ENCODE peak calls at places on chromosomes 1 and 21, in eight cellular contexts. M is heart left ventricle, T is HCT116, N is A549, O is suprapubic skin, Z is IMR-90, E is body of pancreas, D is stomach. G is an unnamed sample. For H3K4me1, the result is how much of the 10 kb centered on the place peaks cover.

GRCh38 chr1:9700340-9700739 is 48.8 kb downstream of the PIK3CD start:
- DNase-seq in M (no peak), T (peak), N (peak), O (no peak), Z (peak), E (no peak), D (no peak), G (no peak)

GRCh38 chr1:19511117-19511516 is 25.8 kb upstream of the CAPZB start:
- DNase-seq in M (no peak), T (no peak), N (no peak), O (no peak), Z (no peak), E (no peak), D (no peak), G (no peak)

GRCh38 chr1:235402457-235403200 is 35.4 kb downstream of the TBCE start:
- DNase-seq in M (no peak), T (no peak), N (peak), O (no peak), Z (no peak), E (no peak), D (no peak), G (no peak)

GRCh38 chr1:15355968-15356621 is 53.6 kb upstream of the EFHD2 start:
- DNase-seq in M (no peak), T (peak), N (peak), O (no peak), Z (peak), E (no peak), D (no peak), G (no peak)

GRCh38 chr1:39872698-39873097 is 10.6 kb downstream of the TRIT1 start:
- DNase-seq in M (no peak), T (no peak), N (no peak), O (no peak), Z (no peak), E (no peak), D (no peak), G (no peak)

GRCh38 chr1:100132566-100133477 is at the start of the genes SASS6 and TRMT13:
- DNase-seq in M (peak), T (peak), N (peak), O (peak), Z (peak), E (peak), D (peak), G (peak)

GRCh38 chr1:26182372-26182675 is 5.0 kb downstream of the CNKSR1 start:
- DNase-seq in M (no peak), T (no peak), N (no peak), O (no peak), Z (no peak), E (no peak), D (no peak), G (no peak)

GRCh38 chr1:168786476-168787330 is 57.7 kb upstream of the DPT start:
- DNase-seq in M (no peak), T (no peak), N (no peak), O (no peak), Z (no peak), E (no peak), D (no peak), G (no peak)

GRCh38 chr1:113094506-113094905 is 21.5 kb downstream of the LRIG2 start:
- DNase-seq in M (no peak), T (no peak), N (no peak), O (no peak), Z (peak), E (no peak), D (no peak), G (no peak)

GRCh38 chr1:52676249-52676903 is 21.8 kb downstream of the COA7 start:
- DNase-seq in M (peak), T (no peak), N (no peak), O (no peak), Z (no peak), E (peak), D (peak), G (peak)

DNA sequence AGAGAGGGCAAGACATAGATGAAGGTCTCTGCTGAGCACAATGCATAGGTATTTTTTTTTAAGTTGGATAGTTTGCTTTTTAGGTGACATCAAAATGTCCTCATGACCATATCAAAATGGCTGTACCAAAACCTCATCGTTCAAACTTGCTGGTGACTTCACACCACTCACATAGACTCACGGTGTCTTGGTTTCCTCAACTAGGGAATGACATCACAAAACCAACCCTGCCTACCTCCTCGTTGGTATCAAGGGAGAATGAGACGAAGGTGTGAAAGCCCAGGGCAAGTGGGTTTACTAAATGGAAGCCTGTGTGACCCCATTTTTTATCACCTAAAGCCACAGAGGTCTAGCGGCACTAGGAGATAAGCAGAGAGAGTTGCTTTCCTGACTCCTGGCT is 1.6 kb downstream of the PIGR start:
- DNase-seq in M (no peak), T (no peak), N (no peak), O (no peak), Z (no peak), E (no peak), D (no peak), G (no peak)
- H3K4me1 ChIP-seq in M (under half), T (under half), N (under half), O (under half), Z (under half), E (under half), D (under half), G (half or more)

DNA sequence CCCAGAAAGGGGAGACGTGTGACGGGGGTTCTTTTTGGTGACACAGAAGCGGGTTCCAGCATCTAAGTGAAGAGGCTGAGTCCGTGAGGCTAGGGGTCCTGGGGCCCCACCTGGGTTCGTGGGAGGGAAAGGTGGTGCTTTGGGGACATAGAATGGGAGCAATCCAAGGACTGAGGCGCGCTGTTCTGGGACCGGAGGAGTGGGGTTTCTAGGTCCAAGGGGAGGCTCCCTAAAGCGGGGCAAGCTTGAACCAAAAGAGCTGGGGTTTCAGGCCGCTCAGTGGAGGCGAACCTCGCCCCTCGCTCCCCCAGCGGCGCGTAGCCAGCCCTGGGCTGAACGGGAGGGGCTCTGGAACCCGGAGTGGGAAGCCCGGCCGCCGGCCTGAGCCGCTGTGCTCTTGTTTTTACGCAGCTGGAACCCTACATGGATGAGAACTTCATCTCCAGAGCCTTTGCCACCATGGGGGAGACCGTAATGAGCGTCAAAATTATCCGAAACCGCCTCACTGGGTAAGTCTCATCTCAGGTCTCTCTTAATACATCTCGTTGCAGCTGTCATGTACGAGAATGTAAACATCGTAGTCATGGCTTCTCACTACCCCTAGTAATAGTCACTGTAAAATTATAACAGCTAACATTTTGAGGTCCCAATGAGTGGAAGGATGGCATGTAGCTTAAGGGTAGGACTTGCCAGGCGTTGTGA is 495 bp downstream of the TRNAU1AP start:
- DNase-seq in M (peak), T (no peak), N (no peak), O (no peak), Z (peak), E (peak), D (peak), G (peak)
- TF ChIP-seq POLR2A in M (no peak), T (no peak), N (no peak), O (peak), Z (no peak), E (no peak), D (no peak), G (no peak)

GRCh38 chr1:207812778-207813512 is 61.1 kb downstream of the CD46 start:
- DNase-seq in M (no peak), T (no peak), N (no peak), O (no peak), Z (no peak), E (no peak), D (no peak), G (no peak)

GRCh38 chr1:207814469-207814868 is 62.6 kb downstream of the CD46 start:
- DNase-seq in M (no peak), T (no peak), N (no peak), O (no peak), Z (no peak), E (no peak), D (no peak), G (no peak)

GRCh38 chr1:207811920-207812720 is 60.3 kb downstream of the CD46 start:
- DNase-seq in M (peak), T (no peak), N (peak), O (no peak), Z (peak), E (peak), D (peak), G (no peak)

GRCh38 chr1:207813946-207814345 is 62.1 kb downstream of the CD46 start:
- DNase-seq in M (no peak), T (no peak), N (no peak), O (no peak), Z (no peak), E (peak), D (peak), G (no peak)

DNA sequence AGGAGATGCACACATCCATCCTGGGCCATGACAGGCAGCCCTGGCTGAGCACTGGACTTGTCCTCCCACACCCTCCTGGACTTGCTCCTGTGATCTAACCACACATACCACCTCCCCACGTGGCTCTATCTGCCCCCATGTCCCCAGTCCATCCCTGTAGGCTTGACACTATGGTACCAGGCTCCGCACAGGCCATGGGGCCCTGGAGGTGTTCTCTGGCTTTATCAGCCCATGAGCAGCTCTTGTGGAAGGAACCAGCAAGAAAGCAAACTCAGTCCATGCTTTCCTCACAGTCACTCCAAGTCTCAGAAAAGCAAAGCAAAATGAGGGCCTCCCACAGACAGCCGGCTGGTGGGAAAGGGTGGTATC is 61.6 kb downstream of the CD46 start:
- DNase-seq in M (no peak), T (no peak), N (no peak), O (no peak), Z (no peak), E (no peak), D (no peak), G (no peak)
- H3K4me1 ChIP-seq in M (half or more), T (under half), N (under half), O (half or more), Z (under half), E (half or more), D (half or more), G (half or more)

GRCh38 chr1:119631086-119631432 is 17.0 kb downstream of the ZNF697 start:
- DNase-seq in M (no peak), T (no peak), N (no peak), O (no peak), Z (no peak), E (no peak), D (no peak), G (no peak)

GRCh38 chr1:119632103-119632490 is 16.0 kb downstream of the ZNF697 start:
- DNase-seq in M (peak), T (no peak), N (no peak), O (no peak), Z (no peak), E (no peak), D (no peak), G (no peak)

GRCh38 chr1:119633575-119634325 is 14.3 kb downstream of the ZNF697 start:
- DNase-seq in M (no peak), T (no peak), N (no peak), O (no peak), Z (no peak), E (no peak), D (no peak), G (no peak)

GRCh38 chr1:119632836-119633235 is 15.2 kb downstream of the ZNF697 start:
- DNase-seq in M (no peak), T (no peak), N (no peak), O (no peak), Z (no peak), E (no peak), D (no peak), G (no peak)

GRCh38 chr1:119631433-119632102 is 16.5 kb downstream of the ZNF697 start:
- DNase-seq in M (peak), T (no peak), N (no peak), O (peak), Z (peak), E (peak), D (peak), G (peak)
- TF ChIP-seq POLR2A in M (peak), T (no peak), N (no peak), O (no peak), Z (no peak), E (no peak), D (no peak), G (no peak)

GRCh38 chr1:63824386-63824898 is 50.6 kb downstream of the ROR1 start:
- DNase-seq in M (no peak), T (no peak), N (no peak), O (no peak), Z (peak), E (no peak), D (no peak), G (no peak)
- H3K4me1 ChIP-seq in M (under half), T (under half), N (under half), O (under half), Z (under half), E (under half), D (under half), G (under half)

GRCh38 chr1:248825573-248825908 is 174 bp downstream of the SH3BP5L start:
- DNase-seq in M (no peak), T (no peak), N (no peak), O (no peak), Z (no peak), E (no peak), D (no peak), G (no peak)

GRCh38 chr1:248825136-248825535 is 579 bp downstream of the SH3BP5L start:
- DNase-seq in M (no peak), T (no peak), N (no peak), O (peak), Z (no peak), E (no peak), D (no peak), G (no peak)

GRCh38 chr1:248824301-248824700 is 1.4 kb downstream of the SH3BP5L start:
- DNase-seq in M (no peak), T (no peak), N (no peak), O (peak), Z (no peak), E (no peak), D (no peak), G (no peak)

GRCh38 chr1:248824701-248825100 is 1.0 kb downstream of the SH3BP5L start:
- DNase-seq in M (no peak), T (no peak), N (no peak), O (peak), Z (no peak), E (no peak), D (no peak), G (no peak)

GRCh38 chr1:248825909-248826760 is at the start of gene SH3BP5L:
- DNase-seq in M (peak), T (peak), N (peak), O (peak), Z (peak), E (peak), D (peak), G (peak)
- TF ChIP-seq POLR2A in M (peak), T (no peak), N (peak), O (no peak), Z (peak), E (peak), D (no peak), G (peak)

GRCh38 chr21:44487831-44488230 is 32.5 kb downstream of the LRRC3 start:
- DNase-seq in M (no peak), T (peak), N (peak), O (no peak), Z (peak), E (no peak), D (no peak), G (no peak)

GRCh38 chr21:44492572-44493385 is 37.5 kb downstream of the LRRC3 start:
- DNase-seq in M (no peak), T (no peak), N (no peak), O (no peak), Z (no peak), E (no peak), D (no peak), G (no peak)

GRCh38 chr21:44490816-44491215 is 35.5 kb downstream of the LRRC3 start:
- DNase-seq in M (no peak), T (no peak), N (no peak), O (no peak), Z (no peak), E (no peak), D (no peak), G (no peak)

GRCh38 chr21:44489962-44490361 is 34.7 kb downstream of the LRRC3 start:
- DNase-seq in M (no peak), T (peak), N (no peak), O (no peak), Z (no peak), E (no peak), D (no peak), G (no peak)

GRCh38 chr21:44490405-44490804 is 35.1 kb downstream of the LRRC3 start:
- DNase-seq in M (no peak), T (no peak), N (no peak), O (no peak), Z (no peak), E (no peak), D (no peak), G (no peak)
- H3K4me1 ChIP-seq in M (under half), T (under half), N (under half), O (under half), Z (under half), E (under half), D (under half), G (under half)